ENCODE peak calls at places on chromosomes 1 and 21, in eight cellular contexts. S is mucosa of descending colon; I is activated CD4-positive, alpha-beta T cell treated with anti-CD3 and anti-CD28 coated beads for 36 hours; A is CD4-positive, alpha-beta T cell; P is left ventricle myocardium superior; J is natural killer cell; V is naive thymus-derived CD8-positive, alpha-beta T cell; Q is Panc1. L is an unnamed sample.

GRCh38 chr1:8989821-8990220 is 36.4 kb downstream of the SLC2A7 start:
- ATAC-seq in S (no peak), I (no peak), A (no peak), P (peak), J (no peak), V (no peak), Q (peak), L (no peak)

GRCh38 chr21:32030146-32030652 is 157.4 kb downstream of the HUNK start:
- ATAC-seq in S (no peak), I (no peak), A (no peak), P (no peak), J (no peak), V (no peak), Q (no peak), L (no peak)

GRCh38 chr1:226034482-226034881 is 28.0 kb upstream of the H3-3A start:
- ATAC-seq in S (peak), I (no peak), A (no peak), P (peak), J (peak), V (no peak), Q (no peak), L (peak)

GRCh38 chr1:171635661-171636060 is 13.6 kb downstream of the MYOCOS start:
- ATAC-seq in S (no peak), I (no peak), A (no peak), P (no peak), J (no peak), V (no peak), Q (no peak), L (no peak)

GRCh38 chr21:41110664-41111063 is 57.3 kb upstream of the BACE2 start:
- ATAC-seq in S (peak), I (no peak), A (no peak), P (no peak), J (no peak), V (no peak), Q (no peak), L (no peak)

GRCh38 chr1:42311897-42312296 is 23.1 kb downstream of the FOXJ3 start:
- ATAC-seq in S (no peak), I (peak), A (no peak), P (no peak), J (no peak), V (no peak), Q (no peak), L (no peak)

GRCh38 chr1:54463259-54464030 is 57.3 kb upstream of the SSBP3 start:
- ATAC-seq in S (no peak), I (no peak), A (no peak), P (no peak), J (no peak), V (no peak), Q (no peak), L (no peak)

GRCh38 chr1:227766015-227766634 is 30.9 kb downstream of the SNAP47 start:
- ATAC-seq in S (peak), I (peak), A (peak), P (peak), J (peak), V (peak), Q (peak), L (peak)

GRCh38 chr1:66769512-66770229 is 17.4 kb downstream of the DYNLT5 start:
- ATAC-seq in S (no peak), I (peak), A (peak), P (no peak), J (no peak), V (peak), Q (no peak), L (no peak)

GRCh38 chr1:151157067-151157531 is 650 bp downstream of the TNFAIP8L2 start:
- ATAC-seq in S (peak), I (peak), A (peak), P (peak), J (peak), V (peak), Q (no peak), L (no peak)

GRCh38 chr1:46133946-46134345 is 1.5 kb upstream of the PIK3R3 start:
- ATAC-seq in S (no peak), I (no peak), A (no peak), P (no peak), J (no peak), V (no peak), Q (no peak), L (no peak)

GRCh38 chr1:231240531-231240882 is 505 bp upstream of the GNPAT start:
- ATAC-seq in S (peak), I (peak), A (no peak), P (peak), J (no peak), V (no peak), Q (no peak), L (peak)

GRCh38 chr1:1129309-1129708 is 13.4 kb upstream of the C1orf159 start:
- ATAC-seq in S (no peak), I (no peak), A (no peak), P (no peak), J (no peak), V (no peak), Q (no peak), L (no peak)

GRCh38 chr1:228937851-228938247 is 202.6 kb downstream of the RHOU start:
- ATAC-seq in S (no peak), I (no peak), A (no peak), P (peak), J (no peak), V (peak), Q (peak), L (no peak)

GRCh38 chr21:41659791-41660560 is 106.9 kb downstream of the RIPK4 start:
- ATAC-seq in S (no peak), I (no peak), A (no peak), P (no peak), J (no peak), V (no peak), Q (no peak), L (peak)

GRCh38 chr1:68116643-68117235 is 66.3 kb upstream of the DIRAS3 start:
- ATAC-seq in S (peak), I (no peak), A (no peak), P (peak), J (peak), V (no peak), Q (no peak), L (peak)

GRCh38 chr1:186540521-186540920 is 79.6 kb upstream of the PDC start:
- ATAC-seq in S (no peak), I (no peak), A (no peak), P (peak), J (no peak), V (no peak), Q (no peak), L (no peak)

GRCh38 chr1:171513743-171514142 is 28.4 kb downstream of the PRRC2C start:
- ATAC-seq in S (no peak), I (peak), A (no peak), P (no peak), J (no peak), V (no peak), Q (no peak), L (no peak)

GRCh38 chr21:38743772-38744529 is 61.8 kb upstream of the ETS2 start:
- ATAC-seq in S (no peak), I (no peak), A (no peak), P (peak), J (no peak), V (no peak), Q (no peak), L (no peak)

GRCh38 chr1:111704240-111704639 is 35.0 kb downstream of the INKA2 start:
- ATAC-seq in S (no peak), I (no peak), A (no peak), P (no peak), J (no peak), V (no peak), Q (no peak), L (no peak)